ENCODE peak calls at places on chromosomes 12 and 14, in eight cellular contexts. R is stomach, C is transverse colon, P is esophagus muscularis mucosa, D is K562, I is suprapubic skin, M is H1, S is GM12878. V is an unnamed sample.

GRCh38 chr12:625998-626397 is 37.2 kb downstream of the NINJ2 start:
- DNase-seq in P (no peak), S (no peak), M (no peak), R (no peak), I (no peak), D (no peak), C (no peak), V (no peak)

GRCh38 chr12:132422057-132423043 is 67.6 kb upstream of the FBRSL1 start:
- DNase-seq in S (no peak), M (no peak), D (no peak), C (no peak), R (no peak), I (no peak), P (no peak), V (no peak)

GRCh38 chr12:119006749-119007148 is 25.4 kb downstream of the SRRM4 start:
- DNase-seq in D (no peak), M (no peak), I (no peak), C (no peak), R (no peak), P (no peak), S (no peak), V (no peak)

GRCh38 chr12:47979166-47979565 is 15.8 kb downstream of the TMEM106C start:
- DNase-seq in I (no peak), M (no peak), C (no peak), P (no peak), S (no peak), D (no peak), R (no peak), V (no peak)

GRCh38 chr14:70809238-70810214 is at the start of gene MAP3K9:
- DNase-seq in I (peak), S (peak), D (peak), C (peak), M (peak), R (peak), P (no peak), V (peak)

GRCh38 chr12:45730842-45731336 is 1.4 kb downstream of the ARID2 start:
- DNase-seq in R (no peak), C (no peak), M (no peak), I (no peak), D (no peak), S (no peak), P (no peak), V (no peak)

GRCh38 chr12:132132609-132133430 is 11.3 kb downstream of the DDX51 start:
- DNase-seq in D (no peak), M (no peak), I (no peak), C (no peak), R (no peak), P (no peak), S (no peak), V (no peak)

GRCh38 chr14:95452176-95452889 is 64.1 kb downstream of the SYNE3 start:
- DNase-seq in C (no peak), S (no peak), D (peak), I (no peak), R (no peak), P (no peak), M (peak), V (no peak)

GRCh38 chr14:103522649-103523582 is at the start of gene CKB:
- DNase-seq in S (no peak), M (peak), R (peak), C (peak), D (peak), P (no peak), I (peak), V (peak)

GRCh38 chr14:45699451-45699850 is 446.4 kb upstream of the MIS18BP1 start:
- DNase-seq in C (no peak), P (no peak), M (no peak), S (no peak), I (no peak), D (no peak), R (no peak), V (no peak)

GRCh38 chr12:31872831-31873604 is 86.2 kb upstream of the RESF1 start:
- DNase-seq in M (no peak), I (no peak), C (no peak), P (no peak), D (no peak), R (no peak), S (no peak), V (no peak)

GRCh38 chr14:58313699-58314098 is 15.3 kb downstream of the ARID4A start:
- DNase-seq in C (no peak), S (no peak), D (no peak), P (no peak), R (no peak), I (no peak), M (no peak), V (no peak)

GRCh38 chr12:71162832-71163711 is 5.3 kb upstream of the TSPAN8 start:
- DNase-seq in D (no peak), S (no peak), C (no peak), R (peak), M (no peak), P (no peak), I (no peak), V (no peak)

GRCh38 chr12:30136661-30137060 is 352.9 kb upstream of the TMTC1 start:
- DNase-seq in P (no peak), S (no peak), I (no peak), M (no peak), R (no peak), C (no peak), D (no peak), V (no peak)

GRCh38 chr12:67386869-67387570 is 117.9 kb downstream of the CAND1 start:
- DNase-seq in C (no peak), S (no peak), D (no peak), P (no peak), I (no peak), R (no peak), M (no peak), V (no peak)

GRCh38 chr12:95238150-95238549 is 20.5 kb downstream of the VEZT start:
- DNase-seq in R (no peak), C (no peak), M (no peak), D (no peak), P (no peak), I (no peak), S (no peak), V (no peak)

GRCh38 chr12:22190-22529 is 44.4 kb upstream of the IQSEC3 start:
- DNase-seq in P (no peak), I (peak), R (no peak), S (no peak), D (peak), C (no peak), M (peak), V (no peak)

GRCh38 chr12:71129364-71129763 is 28.4 kb downstream of the TSPAN8 start:
- DNase-seq in C (no peak), I (no peak), R (no peak), D (no peak), S (no peak), P (no peak), M (no peak), V (no peak)

GRCh38 chr14:99889268-99889667 is 96.1 kb downstream of the EML1 start:
- DNase-seq in S (no peak), D (no peak), P (no peak), C (no peak), R (no peak), M (peak), I (no peak), V (no peak)

GRCh38 chr14:36317650-36318049 is 2.8 kb downstream of the MBIP start:
- DNase-seq in D (no peak), R (no peak), S (no peak), M (no peak), C (no peak), I (no peak), P (no peak), V (no peak)

GRCh38 chr12:129847063-129847462 is 56.8 kb downstream of the TMEM132D start:
- DNase-seq in R (no peak), C (no peak), S (no peak), M (no peak), P (no peak), I (no peak), D (no peak), V (no peak)

GRCh38 chr14:77562681-77563080 is 53.8 kb downstream of the SPTLC2 start:
- DNase-seq in M (no peak), P (no peak), I (no peak), C (no peak), D (no peak), S (no peak), R (no peak), V (no peak)

GRCh38 chr12:52975820-52976573 is 27.1 kb downstream of the KRT18 start:
- DNase-seq in P (no peak), S (no peak), M (no peak), I (no peak), C (peak), D (no peak), R (peak), V (no peak)

GRCh38 chr12:62239571-62239970 is 20.6 kb upstream of the USP15 start:
- DNase-seq in M (no peak), R (no peak), C (no peak), S (no peak), I (no peak), P (no peak), D (no peak), V (no peak)

GRCh38 chr12:88870000-88870737 is 289.9 kb upstream of the KITLG start:
- DNase-seq in P (no peak), I (no peak), S (no peak), D (no peak), M (no peak), R (no peak), C (no peak), V (no peak)

GRCh38 chr12:55699471-55700055 is 8.1 kb downstream of the ITGA7 start:
- DNase-seq in R (no peak), P (no peak), M (no peak), I (peak), S (no peak), C (peak), D (no peak), V (peak)

GRCh38 chr14:90781344-90781761 is 34.9 kb downstream of the TTC7B start:
- DNase-seq in C (no peak), M (no peak), R (no peak), D (no peak), I (no peak), S (no peak), P (no peak), V (no peak)

GRCh38 chr12:45131506-45131905 is 80.6 kb upstream of the DBX2 start:
- DNase-seq in C (no peak), I (no peak), R (no peak), P (no peak), D (no peak), M (no peak), S (no peak), V (no peak)

GRCh38 chr12:1796515-1797010 is 23.8 kb upstream of the LRTM2 start:
- DNase-seq in P (no peak), S (no peak), R (peak), D (no peak), M (peak), I (no peak), C (peak), V (no peak)

GRCh38 chr12:64181504-64182291 is 40.4 kb downstream of the KICS2 start:
- DNase-seq in M (no peak), I (no peak), C (peak), P (no peak), D (no peak), R (peak), S (no peak), V (peak)

DNA sequence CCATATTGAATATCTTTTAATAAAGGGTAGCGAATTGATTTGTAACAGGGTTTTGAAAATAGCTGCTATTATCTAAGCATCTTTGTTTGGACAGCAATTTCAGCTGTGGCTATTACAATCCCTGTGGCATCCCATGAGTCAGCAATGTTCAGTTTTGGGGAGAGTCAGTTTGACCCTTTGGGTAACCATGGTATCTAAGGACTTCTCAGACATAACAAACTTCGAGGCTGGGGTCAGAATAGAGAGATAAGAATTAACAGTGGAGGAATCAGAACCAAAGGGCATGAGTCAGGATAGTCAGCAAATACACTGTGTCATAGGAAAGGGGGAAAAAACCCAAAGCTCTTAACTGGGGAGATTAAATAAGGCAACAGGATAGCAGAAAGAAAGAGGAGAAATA is 11.7 kb upstream of the PTHLH start:
- DNase-seq in C (no peak), M (no peak), R (no peak), I (no peak), D (peak), P (no peak), S (no peak), V (no peak)
- TF ChIP-seq POLR2A in C (no peak), M (no peak), R (no peak), I (no peak), D (no peak), P (no peak), S (no peak), V (no peak)

GRCh38 chr14:30227436-30227835 is 299.8 kb upstream of the PRKD1 start:
- DNase-seq in R (no peak), M (no peak), C (no peak), P (no peak), S (no peak), D (no peak), I (no peak), V (peak)
- TF ChIP-seq EP300 in R (no peak), M (no peak), C (no peak), P (no peak), S (no peak), D (no peak), I (no peak), V (no peak)

GRCh38 chr14:69242311-69243224 is 17.4 kb upstream of the GALNT16 start:
- DNase-seq in S (peak), I (no peak), C (peak), M (peak), D (peak), R (peak), P (no peak), V (peak)
- TF ChIP-seq POLR2AphosphoS5 in S (no peak), I (no peak), C (no peak), M (no peak), D (no peak), R (peak), P (no peak), V (peak)

DNA sequence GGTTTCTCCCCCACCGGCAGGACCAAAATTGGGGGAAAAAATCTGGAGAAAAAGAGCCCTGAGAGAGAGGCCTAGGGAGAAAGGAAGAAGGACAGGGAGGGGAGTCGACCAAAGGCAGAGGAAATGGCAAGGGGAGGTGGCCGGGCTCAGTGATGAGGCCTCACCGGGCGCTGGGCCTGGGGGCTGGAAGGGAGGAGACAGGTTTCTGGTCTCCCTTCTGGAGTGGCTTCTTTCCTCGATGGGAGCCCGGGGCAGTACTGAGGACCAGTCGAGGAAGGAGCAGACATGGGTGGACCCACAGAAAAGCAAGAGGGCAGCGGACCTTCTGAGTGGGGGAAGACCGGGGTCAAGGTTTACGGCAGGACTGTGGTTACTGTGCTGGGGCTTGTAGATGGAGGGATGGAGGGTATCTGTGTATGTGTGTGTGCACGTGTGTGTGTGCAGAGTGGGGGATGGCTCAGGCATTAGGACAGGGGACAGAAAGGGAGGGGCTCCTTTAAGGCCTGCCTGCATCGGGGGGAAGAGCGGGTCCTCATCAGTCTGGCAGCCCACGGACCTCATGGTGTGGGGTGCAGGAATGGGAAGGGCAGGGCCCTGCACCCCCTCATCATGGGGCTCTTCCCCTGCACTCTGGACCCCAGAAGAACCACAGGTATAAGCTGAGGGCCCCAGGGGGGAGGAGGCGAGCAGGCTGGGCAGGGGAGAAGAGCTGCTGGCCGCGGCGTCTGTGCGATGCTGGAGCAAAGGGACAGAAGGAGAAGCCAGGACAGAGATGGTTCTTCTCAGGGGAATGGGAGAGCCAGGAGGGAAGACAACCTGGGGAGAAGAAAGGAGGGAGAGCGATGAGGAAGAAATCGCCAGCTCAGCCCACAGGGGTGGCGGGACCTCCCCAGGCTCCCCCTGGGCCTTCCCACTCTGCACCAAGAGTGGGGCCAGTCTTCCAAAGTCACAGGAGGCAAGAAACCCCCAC is 15.1 kb upstream of the RPLP0 start:
- DNase-seq in R (no peak), D (no peak), I (no peak), M (no peak), S (no peak), C (no peak), P (no peak), V (no peak)
- TF ChIP-seq POLR2A in R (no peak), D (no peak), I (no peak), M (no peak), S (peak), C (no peak), P (no peak), V (no peak)

GRCh38 chr12:12265571-12266388 is 1.1 kb downstream of the LRP6 start:
- DNase-seq in M (no peak), D (peak), R (no peak), I (no peak), P (no peak), C (no peak), S (no peak), V (no peak)

GRCh38 chr12:12267801-12268200 is 957 bp upstream of the LRP6 start:
- DNase-seq in M (no peak), C (no peak), S (no peak), R (no peak), D (peak), I (no peak), P (no peak), V (no peak)

GRCh38 chr12:12265035-12265434 is 1.8 kb downstream of the LRP6 start:
- DNase-seq in D (no peak), S (no peak), C (no peak), P (no peak), M (no peak), R (no peak), I (no peak), V (no peak)

GRCh38 chr12:12266873-12267634 is at the start of gene LRP6:
- DNase-seq in M (peak), R (peak), D (peak), I (peak), C (peak), S (peak), P (peak), V (peak)

GRCh38 chr12:12266389-12266872 is 413 bp downstream of the LRP6 start:
- DNase-seq in M (no peak), I (no peak), S (no peak), D (no peak), C (peak), R (no peak), P (no peak), V (no peak)
- TF ChIP-seq EP300 in M (no peak), I (no peak), S (no peak), D (no peak), C (no peak), R (no peak), P (no peak), V (no peak)

GRCh38 chr12:116620085-116620734 is 61.0 kb downstream of the MAP1LC3B2 start:
- DNase-seq in D (no peak), S (no peak), I (no peak), M (no peak), P (no peak), C (no peak), R (no peak), V (no peak)
- TF ChIP-seq POLR2AphosphoS5 in D (no peak), S (no peak), I (no peak), M (no peak), P (no peak), C (no peak), R (no peak), V (no peak)

DNA sequence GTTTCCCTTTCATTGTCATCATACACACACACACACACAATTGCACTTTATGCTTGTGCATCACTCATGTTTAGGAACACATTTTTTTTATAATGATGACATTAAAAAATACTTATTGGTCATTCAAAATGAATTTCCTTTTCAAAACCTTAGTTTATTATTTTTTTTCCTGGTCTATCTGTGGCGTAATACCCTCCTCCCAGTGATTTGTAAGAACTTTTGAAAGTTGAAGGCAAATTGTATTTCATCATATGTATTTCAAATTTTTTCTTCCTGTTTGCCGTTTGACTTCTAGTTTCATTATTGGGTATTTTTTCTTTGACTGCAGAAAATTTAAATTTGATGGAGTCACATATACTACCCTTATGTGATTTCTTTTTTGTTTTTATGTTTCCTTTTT is 2.5 kb upstream of the LRRK2 start:
- DNase-seq in I (no peak), P (no peak), D (no peak), M (no peak), R (no peak), C (no peak), S (no peak), V (no peak)
- TF ChIP-seq POLR2A in I (no peak), P (no peak), D (no peak), M (no peak), R (no peak), C (no peak), S (no peak), V (no peak)